ENCODE peak calls at places on chromosomes 16 and 17, in four cellular contexts. V, H, O and X are unnamed samples.

GRCh38 chr17:64411999-64412771 is 21.5 kb upstream of the PECAM1 start:
- DNase-seq in O (peak; percentile 7), H (no peak), V (peak; percentile 67), X (no peak)

GRCh38 chr16:24309222-24309905 is 53.2 kb downstream of the CACNG3 start:
- DNase-seq in V (no peak), H (no peak), O (no peak), X (peak; percentile 50)

GRCh38 chr16:75402821-75403475 is 30.4 kb downstream of the CFDP1 start:
- DNase-seq in V (no peak), O (peak; percentile 22), H (no peak), X (peak; percentile 36)

GRCh38 chr16:66490774-66491715 is 58.9 kb downstream of the TK2 start:
- DNase-seq in O (no peak), V (no peak), H (no peak), X (no peak)

GRCh38 chr16:27315333-27316037 is 1.7 kb downstream of the IL4R start:
- DNase-seq in H (no peak), V (peak; percentile 60), O (no peak), X (peak; percentile 81)

GRCh38 chr17:9022553-9023388 is 1.5 kb downstream of the NTN1 start:
- DNase-seq in H (no peak), O (no peak), V (peak; percentile 60), X (no peak)

GRCh38 chr17:8713315-8713714 is 31.3 kb downstream of the CCDC42 start:
- DNase-seq in V (no peak), O (no peak), H (no peak), X (no peak)

GRCh38 chr16:8649829-8650554 is 24.4 kb upstream of the ABAT start:
- DNase-seq in O (no peak), H (no peak), V (no peak), X (peak; percentile 29)

GRCh38 chr17:33901085-33901484 is 354.0 kb upstream of the CCL2 start:
- DNase-seq in V (no peak), O (peak; percentile 26), H (no peak), X (no peak)

GRCh38 chr16:57903656-57904055 is 67.3 kb downstream of the CNGB1 start:
- DNase-seq in O (no peak), H (no peak), V (no peak), X (no peak)

GRCh38 chr16:67562918-67563707 is 787 bp downstream of the CTCF start:
- DNase-seq in V (peak; percentile 76), H (no peak), O (peak; percentile 67), X (peak; percentile 40)

GRCh38 chr17:28745052-28745776 is 1.4 kb downstream of the TRAF4 start:
- DNase-seq in H (no peak), V (peak; percentile 65), O (peak; percentile 41), X (peak; percentile 90)

GRCh38 chr16:83652898-83653297 is 154.9 kb upstream of the HSBP1 start:
- DNase-seq in O (no peak), V (no peak), H (no peak), X (no peak)

GRCh38 chr16:77276686-77277085 is 77.5 kb downstream of the SYCE1L start:
- DNase-seq in H (no peak), O (no peak), V (no peak), X (no peak)

GRCh38 chr16:71384073-71384724 is 25.7 kb downstream of the CALB2 start:
- DNase-seq in O (no peak), V (no peak), H (no peak), X (no peak)

GRCh38 chr16:71387045-71387871 is 28.7 kb downstream of the CALB2 start:
- DNase-seq in O (no peak), H (no peak), V (no peak), X (no peak)

GRCh38 chr16:71380831-71381230 is 22.3 kb downstream of the CALB2 start:
- DNase-seq in O (no peak), H (no peak), V (no peak), X (no peak)

DNA sequence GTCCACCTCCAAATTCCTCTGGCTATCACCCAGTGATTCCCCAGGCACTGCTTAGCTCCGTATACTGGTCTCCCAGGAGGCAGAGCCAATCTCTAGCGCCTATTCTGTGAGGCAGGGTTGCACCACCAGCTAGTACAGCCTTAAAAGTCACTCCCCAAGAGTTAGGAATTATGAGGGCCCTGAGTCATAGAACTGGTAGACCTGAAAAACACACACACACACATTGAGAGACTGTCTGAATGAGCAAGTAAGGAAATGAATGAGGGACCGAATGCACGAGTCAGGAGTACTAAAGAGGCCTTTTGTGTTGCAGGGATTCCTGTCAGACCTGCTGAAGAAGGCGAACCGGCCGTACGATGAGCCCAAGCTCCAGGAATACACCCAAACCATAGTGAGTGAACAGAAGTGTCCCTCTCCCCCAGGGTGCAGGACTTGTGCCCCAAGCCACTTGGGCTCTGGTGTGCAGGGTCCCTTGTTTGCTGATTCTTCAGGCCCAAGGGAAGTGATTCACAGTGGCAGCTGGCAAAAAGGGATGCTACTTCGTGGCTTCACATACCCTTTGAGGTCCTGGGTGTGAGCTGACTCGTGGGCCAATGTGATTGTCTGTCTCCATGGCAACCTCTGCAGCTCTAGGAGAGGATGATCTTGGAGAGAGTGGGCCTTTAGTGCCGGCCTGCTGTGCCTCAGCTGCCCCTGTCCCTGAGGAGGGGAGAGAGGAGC is 24.7 kb downstream of the CALB2 start:
- DNase-seq in H (no peak), O (no peak), V (no peak), X (no peak)
- TF ChIP-seq SRF in H (no peak), O (no peak), V (no peak), X (no peak)

GRCh38 chr17:79953335-79953734 is 82.3 kb downstream of the TBC1D16 start:
- DNase-seq in V (no peak), H (no peak), O (no peak), X (no peak)

GRCh38 chr17:79952915-79953314 is 82.8 kb downstream of the TBC1D16 start:
- DNase-seq in V (no peak), O (no peak), H (no peak), X (peak; percentile 71)

GRCh38 chr17:79950711-79951110 is 85.0 kb downstream of the TBC1D16 start:
- DNase-seq in H (no peak), O (no peak), V (no peak), X (no peak)

GRCh38 chr17:79951361-79952264 is 84.1 kb downstream of the TBC1D16 start:
- DNase-seq in O (no peak), H (no peak), V (no peak), X (peak; percentile 47)

DNA sequence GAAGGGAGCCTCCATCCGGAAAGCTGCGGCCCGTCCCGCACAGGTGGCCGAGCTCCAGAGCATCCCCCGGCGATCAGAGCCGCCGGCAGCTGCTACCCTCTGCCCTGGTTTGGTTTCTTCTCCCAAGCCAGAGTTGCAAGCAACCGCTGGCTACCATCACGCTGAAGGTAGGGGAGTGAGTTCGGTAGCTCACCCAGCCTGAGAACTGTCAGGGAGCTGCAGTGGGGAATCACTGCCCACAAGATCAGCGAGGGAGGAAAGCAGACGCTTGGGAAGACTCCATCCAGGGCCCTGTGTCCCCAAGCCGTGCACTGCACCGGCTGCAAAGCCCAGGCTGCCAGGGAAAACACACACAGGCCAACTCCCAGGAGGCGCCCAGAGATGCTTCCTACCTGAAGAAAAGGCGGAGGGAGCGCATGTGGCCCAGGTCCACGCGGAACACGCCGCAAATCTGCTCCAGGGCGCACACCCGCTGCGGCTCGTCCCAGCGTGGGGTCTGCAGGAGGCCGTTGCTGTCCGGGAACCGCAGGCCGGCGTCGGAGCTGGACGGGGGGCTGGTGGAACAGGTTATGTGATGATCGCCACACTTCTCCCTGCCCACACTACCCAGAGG is 83.3 kb downstream of the TBC1D16 start:
- DNase-seq in O (no peak), V (no peak), H (no peak), X (no peak)
- TF ChIP-seq ATF2 in O (no peak), V (no peak), H (no peak), X (no peak)

DNA sequence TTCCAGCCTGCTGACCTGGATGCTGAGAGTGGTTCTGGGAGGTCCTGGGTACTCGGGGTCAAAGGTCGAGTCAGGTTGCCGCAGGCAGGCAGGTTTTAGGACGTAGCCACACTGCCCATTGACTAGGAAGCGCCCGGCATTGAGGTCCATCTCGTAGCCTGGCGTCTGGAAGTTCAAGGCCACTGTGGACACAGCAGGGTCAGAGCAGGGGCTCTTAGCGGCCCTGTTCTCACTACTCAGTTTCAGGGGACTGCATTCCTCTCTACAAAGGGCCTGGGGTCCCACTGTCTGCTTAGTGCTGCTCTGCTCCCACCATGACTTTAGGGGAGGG is 18.9 kb downstream of the PLCD3 start:
- DNase-seq in H (no peak), V (no peak), O (no peak), X (peak; percentile 44)
- TF ChIP-seq SRF in H (no peak), V (no peak), O (no peak), X (no peak)

DNA sequence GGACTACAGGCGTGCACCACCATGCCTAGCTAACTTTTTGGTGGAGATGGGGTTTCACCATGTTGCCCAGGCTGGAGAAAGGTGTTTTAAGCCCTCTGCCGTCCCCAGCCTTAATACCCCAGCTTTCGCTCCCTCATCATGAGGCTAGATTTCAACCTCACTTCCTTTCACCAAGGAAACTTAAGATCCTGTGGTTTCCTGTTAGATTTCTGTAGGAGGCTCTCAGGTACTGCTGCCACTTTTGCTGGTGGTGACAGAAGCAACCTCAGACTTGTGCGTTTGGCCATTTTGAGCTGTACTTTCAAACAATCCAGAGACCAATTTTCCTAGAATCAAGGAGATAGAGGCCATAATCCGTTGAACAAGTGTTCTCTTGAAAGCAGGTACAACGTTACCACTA is 36.2 kb downstream of the MPHOSPH6 start:
- DNase-seq in V (no peak), H (no peak), O (no peak), X (no peak)
- TF ChIP-seq ATF2 in V (no peak), H (no peak), O (no peak), X (no peak)

DNA sequence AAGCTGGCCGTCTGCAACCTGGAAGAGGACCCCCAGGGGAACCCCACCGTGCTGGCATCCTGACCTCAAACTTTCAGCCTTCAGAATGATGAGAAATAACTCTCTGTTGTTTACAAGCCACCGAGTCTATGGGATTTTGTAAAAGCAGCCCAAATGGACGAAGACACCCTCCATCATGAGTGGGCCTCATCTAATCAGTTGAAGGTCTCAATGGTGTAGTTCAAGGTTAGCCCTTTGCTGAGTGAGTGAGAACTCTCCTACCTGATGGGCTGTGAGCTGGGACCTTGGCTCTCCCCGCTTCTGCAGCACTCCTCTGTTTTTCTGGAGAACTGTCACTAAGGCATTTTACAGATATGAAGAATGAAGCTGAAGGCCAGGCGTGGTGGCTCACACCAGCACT is 325.9 kb upstream of the TNRC6C start:
- DNase-seq in O (no peak), H (no peak), V (no peak), X (no peak)
- TF ChIP-seq SRF in O (no peak), H (no peak), V (no peak), X (no peak)

GRCh38 chr16:79607587-79607986 is 7.0 kb upstream of the MAF start:
- DNase-seq in H (no peak), V (no peak), O (no peak), X (no peak)
- TF ChIP-seq ATF2 in H (no peak), V (no peak), O (no peak), X (no peak)

GRCh38 chr16:70156207-70156978 is 17.2 kb upstream of the CLEC18C start:
- DNase-seq in O (peak; percentile 28), V (no peak), H (no peak), X (no peak)
- TF ChIP-seq SRF in O (no peak), V (no peak), H (no peak), X (no peak)

DNA sequence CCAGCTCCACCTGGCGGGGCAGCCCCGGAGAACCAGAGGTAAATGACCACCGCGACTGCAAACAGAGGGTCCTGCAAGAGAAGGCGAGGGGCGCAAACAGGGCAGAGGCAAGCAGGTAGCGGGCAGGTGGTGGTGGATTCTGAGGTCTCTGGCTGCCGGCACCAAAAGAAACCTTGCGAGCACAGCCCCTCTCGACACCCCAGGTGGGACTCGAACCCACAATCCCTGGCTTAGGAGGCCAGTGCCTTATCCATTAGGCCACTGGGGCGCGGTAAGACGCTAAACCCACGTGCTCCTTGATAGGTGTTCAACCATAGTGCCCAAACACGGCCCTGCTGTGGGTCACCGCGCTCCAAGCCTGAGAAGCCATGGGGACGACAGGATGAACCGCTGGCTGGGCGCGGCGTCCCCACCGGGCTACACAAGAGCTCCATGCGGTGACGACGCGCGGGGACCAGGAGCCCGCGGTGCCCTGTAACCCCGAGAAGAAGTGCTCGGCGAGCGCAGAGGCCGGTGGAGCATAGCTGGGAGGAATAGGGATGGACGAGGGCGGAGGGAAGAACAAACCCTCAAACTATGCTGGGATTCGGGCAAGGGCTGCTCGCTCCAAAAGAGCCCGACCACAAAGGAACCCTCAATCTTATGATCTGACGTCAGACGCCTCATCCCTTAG is 12.4 kb downstream of the ATP5PD start:
- DNase-seq in V (peak; percentile 97), O (peak; percentile 65), H (peak; percentile 88), X (peak; percentile 94)
- TF ChIP-seq ATF2 in V (no peak), O (no peak), H (no peak), X (peak; percentile 67)